ENCODE peak calls at places on chromosomes 5 and 9, in seven cellular contexts. A is psoas muscle, G is ovary, F is cardiac muscle cell, N is GM12864, H is PC-9, J is hepatocyte. T is an unnamed sample.

GRCh38 chr5:98775962-98776687 is 2.7 kb downstream of the RGMB start:
- DNase-seq in A (no peak), G (no peak), F (peak; percentile 83), N (no peak), H (no peak), J (no peak), T (peak; percentile 91)

GRCh38 chr9:136577941-136578619 is 32.2 kb upstream of the NOTCH1 start:
- DNase-seq in A (peak; percentile 44), G (no peak), F (no peak), N (no peak), H (peak; percentile 86), J (no peak), T (no peak)

GRCh38 chr5:106401561-106401960 is 1269.2 kb downstream of the EFNA5 start:
- DNase-seq in A (no peak), G (no peak), F (no peak), N (no peak), H (no peak), J (no peak), T (peak; percentile 19)

GRCh38 chr9:133558191-133559126 is 24.0 kb downstream of the ADAMTSL2 start:
- DNase-seq in A (no peak), G (no peak), F (peak; percentile 85), N (no peak), H (no peak), J (peak; percentile 67), T (peak; percentile 82)

GRCh38 chr5:176743828-176744583 is 66.4 kb upstream of the UNC5A start:
- DNase-seq in A (no peak), G (no peak), F (no peak), N (no peak), H (no peak), J (no peak), T (no peak)

GRCh38 chr5:111834926-111835599 is 78.1 kb upstream of the NREP start:
- DNase-seq in A (no peak), G (no peak), F (peak; percentile 21), N (no peak), H (no peak), J (no peak), T (peak; percentile 31)

GRCh38 chr9:129811967-129812363 is 9.0 kb downstream of the TOR1B start:
- DNase-seq in A (no peak), G (no peak), F (peak; percentile 7), N (no peak), H (no peak), J (no peak), T (peak; percentile 65)

GRCh38 chr5:143428155-143428554 is 24.7 kb upstream of the NR3C1 start:
- DNase-seq in A (no peak), G (no peak), F (no peak), N (no peak), H (no peak), J (no peak), T (no peak)

GRCh38 chr9:130117816-130118632 is 54.2 kb upstream of the NCS1 start:
- DNase-seq in A (peak; percentile 68), G (no peak), F (peak; percentile 37), N (no peak), H (no peak), J (no peak), T (peak; percentile 81)

GRCh38 chr5:133441166-133441815 is 171.1 kb downstream of the FSTL4 start:
- DNase-seq in A (no peak), G (no peak), F (no peak), N (no peak), H (no peak), J (no peak), T (no peak)

GRCh38 chr5:43204958-43205357 is 12.9 kb downstream of the NIM1K start:
- DNase-seq in A (no peak), G (no peak), F (no peak), N (no peak), H (no peak), J (no peak), T (no peak)

GRCh38 chr9:18359335-18359734 is 114.6 kb upstream of the ADAMTSL1 start:
- DNase-seq in A (no peak), G (no peak), F (peak; percentile 24), N (no peak), H (no peak), J (no peak), T (peak; percentile 84)

GRCh38 chr9:130908129-130908877 is 11.7 kb upstream of the QRFP start:
- DNase-seq in A (no peak), G (no peak), F (no peak), N (no peak), H (no peak), J (no peak), T (no peak)

GRCh38 chr9:110189559-110190311 is 18.2 kb downstream of the C9orf152 start:
- DNase-seq in A (no peak), G (no peak), F (no peak), N (no peak), H (no peak), J (no peak), T (no peak)

GRCh38 chr5:132215329-132215728 is 12.3 kb downstream of the P4HA2 start:
- DNase-seq in A (peak; percentile 97), G (peak; percentile 88), F (peak; percentile 98), N (no peak), H (peak; percentile 85), J (peak; percentile 85), T (peak; percentile 99)

DNA sequence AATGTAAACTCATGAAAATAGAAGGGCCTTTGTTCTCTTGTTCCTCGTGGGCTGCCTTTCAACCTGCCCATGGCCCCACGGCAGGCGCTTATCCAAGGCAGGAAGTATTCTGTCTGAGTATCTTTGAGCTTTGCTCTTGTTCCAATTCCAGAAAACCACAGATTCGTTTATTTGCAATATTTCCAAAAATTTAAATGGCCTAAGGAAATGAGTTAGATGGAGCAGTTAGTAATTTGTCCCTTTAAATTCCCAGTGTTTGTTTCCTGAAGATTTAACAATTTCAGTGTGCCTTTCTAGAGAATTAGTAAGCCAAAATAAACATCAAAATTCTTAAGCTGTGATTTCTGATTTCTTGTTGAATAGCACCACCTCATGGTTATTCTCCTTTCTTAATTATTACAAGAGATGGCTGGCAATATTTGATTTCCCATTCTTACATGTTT is 299.4 kb upstream of the RASA1 start:
- DNase-seq in A (peak; percentile 39), G (no peak), F (peak; percentile 88), N (no peak), H (no peak), J (peak; percentile 51), T (peak; percentile 73)
- H3K4me3 ChIP-seq in A (no peak overlapping the region), G (no peak overlapping the region), F (no peak overlapping the region), N (no peak overlapping the region), H (no peak overlapping the region), J (no peak overlapping the region), T (no peak overlapping the region)

DNA sequence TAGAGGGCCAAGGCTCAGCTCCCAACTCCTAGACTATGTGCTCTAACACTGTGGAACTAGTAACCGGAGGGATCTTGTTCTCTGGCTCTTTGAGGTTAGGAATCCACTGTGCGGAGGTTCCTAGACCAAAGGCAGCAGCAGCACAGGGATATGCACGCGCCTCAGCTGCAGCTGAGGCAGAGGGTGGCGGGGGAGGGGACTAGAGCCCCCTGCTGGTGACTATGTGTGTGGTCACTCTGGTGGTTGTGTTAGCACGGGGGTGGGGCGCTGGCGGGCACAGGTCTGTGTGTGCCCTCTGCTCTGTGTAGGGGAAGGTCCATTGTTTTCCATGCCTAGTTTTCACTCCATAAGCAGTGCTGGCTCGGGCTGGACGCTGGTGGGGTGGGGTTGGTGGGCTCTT is 458.0 kb upstream of the IZUMO3 start:
- DNase-seq in A (no peak), G (no peak), F (no peak), N (no peak), H (no peak), J (peak; percentile 8), T (no peak)
- TF ChIP-seq CTCF in A (no peak), G (no peak), F (no peak), N (no peak), H (no peak), J (no peak), T (no peak)

GRCh38 chr9:91583161-91583875 is 159.7 kb upstream of the NFIL3 start:
- DNase-seq in A (no peak), G (no peak), F (no peak), N (no peak), H (no peak), J (no peak), T (no peak)

GRCh38 chr9:91583996-91584395 is 160.4 kb upstream of the NFIL3 start:
- DNase-seq in A (no peak), G (no peak), F (no peak), N (no peak), H (no peak), J (no peak), T (no peak)

GRCh38 chr9:91589101-91589553 is 165.5 kb upstream of the NFIL3 start:
- DNase-seq in A (no peak), G (peak; percentile 29), F (peak; percentile 94), N (peak; percentile 5), H (no peak), J (peak; percentile 51), T (peak; percentile 91)

GRCh38 chr9:91591627-91592026 is 168.0 kb upstream of the NFIL3 start:
- DNase-seq in A (no peak), G (no peak), F (no peak), N (no peak), H (no peak), J (no peak), T (no peak)

DNA sequence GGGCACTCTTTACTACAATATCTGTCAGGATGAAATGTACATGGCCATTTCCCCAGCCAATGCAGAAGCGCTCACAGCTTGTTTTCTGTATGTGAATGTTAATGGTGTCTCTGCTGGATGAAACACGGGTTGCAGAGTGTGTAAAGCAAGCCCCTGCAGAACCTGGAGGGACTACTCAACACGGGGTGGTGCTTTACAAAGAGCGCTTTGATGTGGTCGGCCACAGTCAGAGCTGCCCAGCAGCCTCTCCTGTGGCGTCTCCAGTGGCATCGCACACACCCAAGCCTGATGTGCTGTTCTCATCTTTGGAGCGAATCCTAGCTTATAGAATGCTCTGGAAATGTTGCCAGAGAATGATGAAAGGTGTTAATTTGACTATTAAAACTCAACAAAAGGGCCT is 162.7 kb upstream of the NFIL3 start:
- DNase-seq in A (no peak), G (no peak), F (no peak), N (no peak), H (no peak), J (no peak), T (no peak)
- H3K4me3 ChIP-seq in A (no peak overlapping the region), G (no peak overlapping the region), F (no peak overlapping the region), N (no peak overlapping the region), H (no peak overlapping the region), J (no peak overlapping the region), T (no peak overlapping the region)

GRCh38 chr5:6760636-6761035 is 47.4 kb downstream of the TENT4A start:
- DNase-seq in A (peak; percentile 64), G (no peak), F (no peak), N (no peak), H (no peak), J (no peak), T (no peak)

GRCh38 chr5:6760003-6760402 is 46.8 kb downstream of the TENT4A start:
- DNase-seq in A (peak; percentile 44), G (no peak), F (no peak), N (no peak), H (no peak), J (no peak), T (no peak)

GRCh38 chr5:6758706-6759105 is 45.5 kb downstream of the TENT4A start:
- DNase-seq in A (peak; percentile 24), G (no peak), F (no peak), N (no peak), H (no peak), J (no peak), T (no peak)

GRCh38 chr5:6758201-6758600 is 45.0 kb downstream of the TENT4A start:
- DNase-seq in A (peak; percentile 40), G (no peak), F (no peak), N (no peak), H (no peak), J (no peak), T (no peak)

DNA sequence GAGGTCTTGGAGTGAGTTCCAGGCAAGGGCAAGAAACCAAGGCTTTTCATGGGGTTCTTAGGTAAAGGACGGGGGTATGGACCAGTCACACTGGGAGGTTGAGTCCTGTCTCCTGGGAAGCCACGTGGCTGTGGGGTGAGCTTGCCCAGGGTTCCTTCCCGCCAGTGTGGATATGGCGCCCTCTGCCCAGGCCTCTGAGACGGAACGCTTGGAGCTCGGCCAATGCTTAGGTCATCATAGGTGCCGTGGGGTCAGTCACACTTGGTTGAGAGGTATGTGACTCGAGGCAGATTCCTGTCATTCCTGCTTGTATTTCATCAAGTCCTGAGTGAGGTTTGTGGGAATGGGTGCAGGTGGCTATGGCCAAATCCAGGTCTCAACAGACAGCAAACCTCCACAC is 46.2 kb downstream of the TENT4A start:
- DNase-seq in A (peak; percentile 46), G (no peak), F (peak; percentile 8), N (no peak), H (peak; percentile 81), J (no peak), T (peak; percentile 27)
- TF ChIP-seq CTCF in A (no peak), G (no peak), F (no peak), N (no peak), H (no peak), J (no peak), T (no peak)